ENCODE peak calls at places on chromosomes 16 and 17, in nine cellular contexts. One of them, this sample, is unnamed.

GRCh38 chr16:20774703-20775362 is 11.0 kb downstream of the ACSM3 start:
- DNase-seq in mesendoderm: peak; percentile 86
- DNase-seq in IMR-90: peak; percentile 53
- DNase-seq in ovary: peak; percentile 26
- DNase-seq in breast epithelium: no peak
- DNase-seq in adipocyte: peak; percentile 54
- DNase-seq in cardiac muscle cell: peak; percentile 79
- DNase-seq in mucosa of descending colon: peak; percentile 88
- DNase-seq in HCT116: peak; percentile 68
- DNase-seq in this sample: peak; percentile 32

GRCh38 chr16:23504076-23504452 is 6.2 kb downstream of the GGA2 start:
- DNase-seq in mesendoderm: no peak
- DNase-seq in IMR-90: peak; percentile 16
- DNase-seq in ovary: no peak
- DNase-seq in breast epithelium: peak; percentile 77
- DNase-seq in adipocyte: no peak
- DNase-seq in cardiac muscle cell: no peak
- DNase-seq in mucosa of descending colon: no peak
- DNase-seq in HCT116: no peak
- DNase-seq in this sample: no peak

GRCh38 chr17:54813896-54814295 is 86.8 kb upstream of the TOM1L1 start:
- DNase-seq in mesendoderm: peak; percentile 73
- DNase-seq in IMR-90: no peak
- DNase-seq in ovary: no peak
- DNase-seq in breast epithelium: no peak
- DNase-seq in adipocyte: no peak
- DNase-seq in cardiac muscle cell: no peak
- DNase-seq in mucosa of descending colon: no peak
- DNase-seq in HCT116: peak; percentile 7
- DNase-seq in this sample: no peak

GRCh38 chr16:67613808-67614207 is 31.1 kb upstream of the CARMIL2 start:
- DNase-seq in mesendoderm: peak; percentile 65
- DNase-seq in IMR-90: no peak
- DNase-seq in ovary: no peak
- DNase-seq in breast epithelium: no peak
- DNase-seq in adipocyte: no peak
- DNase-seq in cardiac muscle cell: no peak
- DNase-seq in mucosa of descending colon: peak; percentile 15
- DNase-seq in HCT116: no peak
- DNase-seq in this sample: no peak

GRCh38 chr16:52491216-52491615 is 55.7 kb downstream of the TOX3 start:
- DNase-seq in mesendoderm: peak; percentile 14
- DNase-seq in IMR-90: no peak
- DNase-seq in ovary: no peak
- DNase-seq in breast epithelium: no peak
- DNase-seq in adipocyte: no peak
- DNase-seq in cardiac muscle cell: no peak
- DNase-seq in mucosa of descending colon: no peak
- DNase-seq in HCT116: no peak
- DNase-seq in this sample: no peak

GRCh38 chr16:66605177-66605999 is 884 bp downstream of the CMTM3 start:
- DNase-seq in mesendoderm: peak; percentile 67
- DNase-seq in IMR-90: peak; percentile 34
- DNase-seq in ovary: peak; percentile 73
- DNase-seq in breast epithelium: no peak
- DNase-seq in adipocyte: peak; percentile 80
- DNase-seq in cardiac muscle cell: peak; percentile 58
- DNase-seq in mucosa of descending colon: peak; percentile 46
- DNase-seq in HCT116: no peak
- DNase-seq in this sample: peak; percentile 73

GRCh38 chr16:27195068-27195741 is 8.1 kb upstream of the KDM8 start:
- DNase-seq in mesendoderm: no peak
- DNase-seq in IMR-90: no peak
- DNase-seq in ovary: no peak
- DNase-seq in breast epithelium: no peak
- DNase-seq in adipocyte: no peak
- DNase-seq in cardiac muscle cell: no peak
- DNase-seq in mucosa of descending colon: no peak
- DNase-seq in HCT116: no peak
- DNase-seq in this sample: no peak

GRCh38 chr17:60743812-60744211 is 66.2 kb downstream of the BCAS3 start:
- DNase-seq in mesendoderm: peak; percentile 10
- DNase-seq in IMR-90: peak; percentile 43
- DNase-seq in ovary: no peak
- DNase-seq in breast epithelium: peak; percentile 58
- DNase-seq in adipocyte: peak; percentile 79
- DNase-seq in cardiac muscle cell: peak; percentile 5
- DNase-seq in mucosa of descending colon: peak; percentile 15
- DNase-seq in HCT116: peak; percentile 28
- DNase-seq in this sample: no peak

GRCh38 chr17:76714822-76715461 is 4.2 kb upstream of the MXRA7 start:
- DNase-seq in mesendoderm: peak; percentile 48
- DNase-seq in IMR-90: peak; percentile 59
- DNase-seq in ovary: peak; percentile 88
- DNase-seq in breast epithelium: no peak
- DNase-seq in adipocyte: peak; percentile 91
- DNase-seq in cardiac muscle cell: peak; percentile 64
- DNase-seq in mucosa of descending colon: peak; percentile 89
- DNase-seq in HCT116: no peak
- DNase-seq in this sample: peak; percentile 70

GRCh38 chr16:57562066-57562465 is 19.6 kb downstream of the ADGRG5 start:
- DNase-seq in mesendoderm: no peak
- DNase-seq in IMR-90: no peak
- DNase-seq in ovary: no peak
- DNase-seq in breast epithelium: peak; percentile 7
- DNase-seq in adipocyte: no peak
- DNase-seq in cardiac muscle cell: no peak
- DNase-seq in mucosa of descending colon: no peak
- DNase-seq in HCT116: no peak
- DNase-seq in this sample: no peak

GRCh38 chr16:60553316-60553801 is 1482.9 kb downstream of the CDH8 start:
- DNase-seq in mesendoderm: peak; percentile 1
- DNase-seq in IMR-90: no peak
- DNase-seq in ovary: no peak
- DNase-seq in breast epithelium: no peak
- DNase-seq in adipocyte: no peak
- DNase-seq in cardiac muscle cell: no peak
- DNase-seq in mucosa of descending colon: no peak
- DNase-seq in HCT116: no peak
- DNase-seq in this sample: no peak

GRCh38 chr16:56848056-56848936 is 16.7 kb upstream of the SLC12A3 start:
- DNase-seq in mesendoderm: no peak
- DNase-seq in IMR-90: peak; percentile 79
- DNase-seq in ovary: peak; percentile 50
- DNase-seq in breast epithelium: no peak
- DNase-seq in adipocyte: peak; percentile 67
- DNase-seq in cardiac muscle cell: no peak
- DNase-seq in mucosa of descending colon: no peak
- DNase-seq in HCT116: no peak
- DNase-seq in this sample: peak; percentile 43

GRCh38 chr16:50263060-50263909 is 3.1 kb upstream of the ADCY7 start:
- DNase-seq in mesendoderm: no peak
- DNase-seq in IMR-90: no peak
- DNase-seq in ovary: no peak
- DNase-seq in breast epithelium: no peak
- DNase-seq in adipocyte: no peak
- DNase-seq in cardiac muscle cell: no peak
- DNase-seq in mucosa of descending colon: no peak
- DNase-seq in HCT116: no peak
- DNase-seq in this sample: no peak

GRCh38 chr16:50260206-50261159 is 5.9 kb upstream of the ADCY7 start:
- DNase-seq in mesendoderm: no peak
- DNase-seq in IMR-90: no peak
- DNase-seq in ovary: no peak
- DNase-seq in breast epithelium: no peak
- DNase-seq in adipocyte: no peak
- DNase-seq in cardiac muscle cell: no peak
- DNase-seq in mucosa of descending colon: no peak
- DNase-seq in HCT116: no peak
- DNase-seq in this sample: no peak

GRCh38 chr16:50259334-50260205 is 6.8 kb upstream of the ADCY7 start:
- DNase-seq in mesendoderm: no peak
- DNase-seq in IMR-90: no peak
- DNase-seq in ovary: peak; percentile 68
- DNase-seq in breast epithelium: no peak
- DNase-seq in adipocyte: no peak
- DNase-seq in cardiac muscle cell: no peak
- DNase-seq in mucosa of descending colon: peak; percentile 49
- DNase-seq in HCT116: no peak
- DNase-seq in this sample: peak; percentile 63

GRCh38 chr16:50261707-50262235 is 4.6 kb upstream of the ADCY7 start:
- DNase-seq in mesendoderm: no peak
- DNase-seq in IMR-90: no peak
- DNase-seq in ovary: no peak
- DNase-seq in breast epithelium: no peak
- DNase-seq in adipocyte: no peak
- DNase-seq in cardiac muscle cell: no peak
- DNase-seq in mucosa of descending colon: no peak
- DNase-seq in HCT116: no peak
- DNase-seq in this sample: no peak

DNA sequence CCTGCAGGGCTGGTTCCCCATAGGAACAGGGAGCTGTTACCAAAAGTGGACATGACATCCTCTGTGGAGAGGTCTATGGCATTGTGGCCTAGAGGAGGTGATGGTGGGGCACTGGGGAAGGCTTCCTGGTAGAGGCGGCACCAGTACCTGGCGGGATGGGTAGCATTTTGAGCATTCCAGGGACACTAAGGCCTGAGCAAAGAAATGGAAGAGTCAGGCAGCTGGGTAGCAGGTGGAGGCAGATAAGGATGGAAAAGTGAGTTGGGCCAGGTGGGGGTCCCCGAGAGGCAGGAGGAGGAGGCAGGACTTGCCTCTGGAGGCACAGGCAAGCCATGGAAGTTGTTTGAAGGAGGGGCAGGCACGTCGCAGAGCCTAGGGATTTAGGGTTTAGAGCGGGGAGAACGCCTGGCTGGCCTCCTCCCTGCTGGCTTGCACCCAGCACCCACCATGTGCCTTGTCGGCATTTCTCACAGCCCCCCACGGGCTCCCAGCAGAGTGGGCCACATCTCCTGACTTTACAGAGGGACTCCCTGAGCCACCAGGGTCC is 5.1 kb upstream of the ADCY7 start:
- DNase-seq in mesendoderm: no peak
- DNase-seq in IMR-90: no peak
- DNase-seq in ovary: no peak
- DNase-seq in breast epithelium: no peak
- DNase-seq in adipocyte: no peak
- DNase-seq in cardiac muscle cell: no peak
- DNase-seq in mucosa of descending colon: no peak
- DNase-seq in HCT116: no peak
- DNase-seq in this sample: no peak
- H3K4me1 ChIP-seq in mesendoderm: peaks cover 2% of the 10 kb centered on the region
- H3K4me1 ChIP-seq in IMR-90: peaks cover 13% of the 10 kb centered on the region
- H3K4me1 ChIP-seq in ovary: peaks cover 9% of the 10 kb centered on the region
- H3K4me1 ChIP-seq in breast epithelium: no peaks in the 10 kb centered on the region
- H3K4me1 ChIP-seq in adipocyte: peaks cover 35% of the 10 kb centered on the region
- H3K4me1 ChIP-seq in cardiac muscle cell: peaks cover 4% of the 10 kb centered on the region
- H3K4me1 ChIP-seq in mucosa of descending colon: peaks cover 21% of the 10 kb centered on the region
- H3K4me1 ChIP-seq in HCT116: peaks cover 34% of the 10 kb centered on the region
- H3K4me1 ChIP-seq in this sample: peaks cover 10% of the 10 kb centered on the region

GRCh38 chr17:11178576-11178975 is 62.4 kb upstream of the SHISA6 start:
- DNase-seq in mesendoderm: peak; percentile 71
- DNase-seq in IMR-90: no peak
- DNase-seq in ovary: no peak
- DNase-seq in breast epithelium: no peak
- DNase-seq in adipocyte: no peak
- DNase-seq in cardiac muscle cell: no peak
- DNase-seq in mucosa of descending colon: peak; percentile 7
- DNase-seq in HCT116: no peak
- DNase-seq in this sample: no peak
- H3K4me1 ChIP-seq in mesendoderm: peaks cover 2% of the 10 kb centered on the region
- H3K4me1 ChIP-seq in IMR-90: no peaks in the 10 kb centered on the region
- H3K4me1 ChIP-seq in ovary: no peaks in the 10 kb centered on the region
- H3K4me1 ChIP-seq in breast epithelium: no peaks in the 10 kb centered on the region
- H3K4me1 ChIP-seq in adipocyte: no peaks in the 10 kb centered on the region
- H3K4me1 ChIP-seq in cardiac muscle cell: no peaks in the 10 kb centered on the region
- H3K4me1 ChIP-seq in mucosa of descending colon: no peaks in the 10 kb centered on the region
- H3K4me1 ChIP-seq in HCT116: no peaks in the 10 kb centered on the region
- H3K4me1 ChIP-seq in this sample: no peaks in the 10 kb centered on the region

GRCh38 chr16:8862309-8863130 is 6.3 kb downstream of the CARHSP1 start:
- DNase-seq in mesendoderm: no peak
- DNase-seq in IMR-90: no peak
- DNase-seq in ovary: no peak
- DNase-seq in breast epithelium: no peak
- DNase-seq in adipocyte: no peak
- DNase-seq in cardiac muscle cell: no peak
- DNase-seq in mucosa of descending colon: no peak
- DNase-seq in HCT116: no peak
- DNase-seq in this sample: no peak

GRCh38 chr16:8865145-8865882 is 3.5 kb downstream of the CARHSP1 start:
- DNase-seq in mesendoderm: no peak
- DNase-seq in IMR-90: no peak
- DNase-seq in ovary: no peak
- DNase-seq in breast epithelium: no peak
- DNase-seq in adipocyte: no peak
- DNase-seq in cardiac muscle cell: no peak
- DNase-seq in mucosa of descending colon: no peak
- DNase-seq in HCT116: no peak
- DNase-seq in this sample: no peak

GRCh38 chr16:8866118-8866883 is 2.5 kb downstream of the CARHSP1 start:
- DNase-seq in mesendoderm: peak; percentile 98
- DNase-seq in IMR-90: no peak
- DNase-seq in ovary: peak; percentile 80
- DNase-seq in breast epithelium: no peak
- DNase-seq in adipocyte: peak; percentile 33
- DNase-seq in cardiac muscle cell: peak; percentile 85
- DNase-seq in mucosa of descending colon: peak; percentile 53
- DNase-seq in HCT116: no peak
- DNase-seq in this sample: peak; percentile 63

GRCh38 chr16:8863594-8864424 is 5.0 kb downstream of the CARHSP1 start:
- DNase-seq in mesendoderm: peak; percentile 84
- DNase-seq in IMR-90: no peak
- DNase-seq in ovary: no peak
- DNase-seq in breast epithelium: no peak
- DNase-seq in adipocyte: no peak
- DNase-seq in cardiac muscle cell: peak; percentile 59
- DNase-seq in mucosa of descending colon: peak; percentile 68
- DNase-seq in HCT116: no peak
- DNase-seq in this sample: no peak

DNA sequence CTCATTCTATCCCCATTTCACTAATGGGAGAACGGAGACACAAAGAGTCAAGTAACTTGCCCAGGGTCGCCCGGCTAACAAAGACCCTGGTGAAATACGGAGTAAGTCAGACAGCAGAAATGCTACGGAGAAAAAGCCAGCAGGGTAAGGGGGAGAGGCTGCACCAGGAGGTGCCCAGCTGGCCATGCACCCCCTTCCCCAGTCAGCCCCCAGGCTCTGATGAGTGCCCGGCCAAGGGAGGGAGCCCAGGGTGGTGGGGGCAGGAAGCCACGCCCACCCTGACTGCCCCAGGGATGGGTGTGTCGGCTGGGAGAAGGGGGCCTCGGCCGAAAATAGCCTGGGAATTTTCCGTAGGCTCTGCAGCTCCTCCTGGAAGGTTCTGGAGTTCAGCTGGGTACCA is 4.3 kb downstream of the CARHSP1 start:
- DNase-seq in mesendoderm: peak; percentile 40
- DNase-seq in IMR-90: no peak
- DNase-seq in ovary: no peak
- DNase-seq in breast epithelium: no peak
- DNase-seq in adipocyte: no peak
- DNase-seq in cardiac muscle cell: no peak
- DNase-seq in mucosa of descending colon: no peak
- DNase-seq in HCT116: no peak
- DNase-seq in this sample: no peak
- H3K4me1 ChIP-seq in mesendoderm: peaks cover 20% of the 10 kb centered on the region
- H3K4me1 ChIP-seq in IMR-90: peaks cover 31% of the 10 kb centered on the region
- H3K4me1 ChIP-seq in ovary: peaks cover 29% of the 10 kb centered on the region
- H3K4me1 ChIP-seq in breast epithelium: peaks cover 19% of the 10 kb centered on the region
- H3K4me1 ChIP-seq in adipocyte: peaks cover 74% of the 10 kb centered on the region
- H3K4me1 ChIP-seq in cardiac muscle cell: peaks cover 28% of the 10 kb centered on the region
- H3K4me1 ChIP-seq in mucosa of descending colon: peaks cover 47% of the 10 kb centered on the region
- H3K4me1 ChIP-seq in HCT116: peaks cover 58% of the 10 kb centered on the region
- H3K4me1 ChIP-seq in this sample: peaks cover 55% of the 10 kb centered on the region

GRCh38 chr17:81392909-81393654 is 2.2 kb upstream of the BAHCC1 start:
- DNase-seq in mesendoderm: peak; percentile 54
- DNase-seq in IMR-90: no peak
- DNase-seq in ovary: no peak
- DNase-seq in breast epithelium: no peak
- DNase-seq in adipocyte: peak; percentile 46
- DNase-seq in cardiac muscle cell: no peak
- DNase-seq in mucosa of descending colon: no peak
- DNase-seq in HCT116: no peak
- DNase-seq in this sample: peak; percentile 54
- H3K4me1 ChIP-seq in mesendoderm: peaks cover 18% of the 10 kb centered on the region
- H3K4me1 ChIP-seq in IMR-90: peaks cover 21% of the 10 kb centered on the region
- H3K4me1 ChIP-seq in ovary: peaks cover 22% of the 10 kb centered on the region
- H3K4me1 ChIP-seq in breast epithelium: peaks cover 12% of the 10 kb centered on the region
- H3K4me1 ChIP-seq in adipocyte: peaks cover 47% of the 10 kb centered on the region
- H3K4me1 ChIP-seq in cardiac muscle cell: peaks cover 57% of the 10 kb centered on the region
- H3K4me1 ChIP-seq in mucosa of descending colon: peaks cover 36% of the 10 kb centered on the region
- H3K4me1 ChIP-seq in HCT116: peaks cover 61% of the 10 kb centered on the region
- H3K4me1 ChIP-seq in this sample: peaks cover 55% of the 10 kb centered on the region